ENCODE peak calls at places on chromosome 21, in five cellular contexts. C is endothelial cell of umbilical vein, R is mesenchymal stem cell, W is colonic mucosa, D is neuronal stem cell. E is an unnamed sample.

GRCh38 chr21:36428789-36429671 is 43.8 kb downstream of the CHAF1B start:
- DNase-seq in D (no peak), W (no peak), R (peak; percentile 25), C (peak; percentile 55), E (no peak)

GRCh38 chr21:35614412-35614901 is 445.9 kb downstream of the SETD4 start:
- DNase-seq in C (peak; percentile 37), D (no peak), R (no peak), W (no peak), E (no peak)

GRCh38 chr21:44261675-44262295 is at the start of gene DNMT3L:
- DNase-seq in R (no peak), C (no peak), D (no peak), W (no peak), E (peak; percentile 47)

GRCh38 chr21:37463083-37463780 is 96.7 kb downstream of the DYRK1A start:
- DNase-seq in C (peak; percentile 71), W (no peak), R (peak; percentile 83), D (no peak), E (peak; percentile 62)

GRCh38 chr21:19553930-19554615 is 1150.5 kb upstream of the TMPRSS15 start:
- DNase-seq in D (no peak), R (no peak), C (no peak), W (no peak), E (peak; percentile 67)

GRCh38 chr21:45330075-45330781 is 42.5 kb upstream of the POFUT2 start:
- DNase-seq in C (no peak), W (no peak), R (peak; percentile 88), D (no peak), E (peak; percentile 90)

GRCh38 chr21:29007801-29008200 is 11.3 kb downstream of the RWDD2B start:
- DNase-seq in D (no peak), W (no peak), C (no peak), R (peak; percentile 87), E (no peak)

GRCh38 chr21:34510148-34511142 is 1.6 kb downstream of the KCNE1 start:
- DNase-seq in D (peak; percentile 37), C (peak; percentile 78), W (peak; percentile 84), R (peak; percentile 78), E (peak; percentile 94)

GRCh38 chr21:45410151-45410864 is 5.3 kb downstream of the COL18A1 start:
- DNase-seq in R (no peak), W (no peak), C (no peak), D (no peak), E (peak; percentile 45)

GRCh38 chr21:45517249-45518065 is 24.8 kb downstream of the SLC19A1 start:
- DNase-seq in W (no peak), C (peak; percentile 15), R (no peak), D (no peak), E (peak; percentile 29)

GRCh38 chr21:17446737-17447136 is 66.1 kb upstream of the CXADR start:
- DNase-seq in W (no peak), R (no peak), C (no peak), D (no peak), E (no peak)

GRCh38 chr21:29235714-29236197 is 63.0 kb upstream of the BACH1 start:
- DNase-seq in C (no peak), D (no peak), W (no peak), R (no peak), E (no peak)

GRCh38 chr21:35619184-35619583 is 441.1 kb downstream of the SETD4 start:
- DNase-seq in W (no peak), R (peak; percentile 71), C (peak; percentile 6), D (no peak), E (no peak)

GRCh38 chr21:37368536-37369279 is 2.1 kb downstream of the DYRK1A start:
- DNase-seq in R (peak; percentile 60), C (peak; percentile 50), D (no peak), W (peak; percentile 44), E (peak; percentile 55)

GRCh38 chr21:19850157-19850556 is 1148.1 kb upstream of the NCAM2 start:
- DNase-seq in W (no peak), D (no peak), R (no peak), C (no peak), E (no peak)

GRCh38 chr21:44878053-44878982 is 4.8 kb upstream of the PTTG1IP start:
- DNase-seq in D (no peak), W (peak; percentile 63), C (peak; percentile 42), R (peak; percentile 37), E (no peak)

GRCh38 chr21:36788116-36788515 is 89.2 kb downstream of the SIM2 start:
- DNase-seq in D (no peak), W (peak; percentile 65), C (no peak), R (peak; percentile 31), E (no peak)

GRCh38 chr21:44263768-44264167 is 2.1 kb upstream of the DNMT3L start:
- DNase-seq in D (no peak), W (no peak), C (no peak), R (no peak), E (no peak)

GRCh38 chr21:45836268-45836655 is 145.3 kb upstream of the COL6A1 start:
- DNase-seq in C (no peak), R (peak; percentile 12), W (no peak), D (no peak), E (peak; percentile 42)

GRCh38 chr21:39863111-39863510 is 4.1 kb upstream of the PCP4 start:
- DNase-seq in C (no peak), R (no peak), W (peak; percentile 57), D (no peak), E (no peak)

GRCh38 chr21:14955936-14956520 is 108.8 kb downstream of the NRIP1 start:
- DNase-seq in W (no peak), R (no peak), D (no peak), C (no peak), E (no peak)

GRCh38 chr21:43574741-43575465 is 84.4 kb downstream of the HSF2BP start:
- DNase-seq in C (no peak), D (no peak), W (no peak), R (no peak), E (no peak)

DNA sequence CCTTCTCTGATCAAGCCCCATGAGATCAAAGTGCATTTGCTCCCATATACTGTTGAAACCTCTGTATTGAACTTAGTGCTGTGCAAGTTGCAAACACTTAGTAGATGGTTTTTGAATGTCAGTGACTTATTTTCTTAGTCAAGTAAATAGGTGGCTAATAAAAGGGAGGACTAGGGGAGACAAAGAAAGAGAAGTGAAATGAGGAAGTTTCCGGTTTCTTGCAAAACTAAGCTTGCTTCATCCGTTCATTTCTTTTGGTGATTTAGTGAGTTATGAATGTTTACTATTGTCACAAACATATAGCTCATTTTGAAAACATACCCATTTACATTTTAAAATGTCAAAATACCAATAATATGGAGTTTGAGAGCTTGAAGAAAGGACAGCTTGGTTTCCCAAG is 23.0 kb downstream of the ADAMTS5 start:
- DNase-seq in C (no peak), D (no peak), R (no peak), W (no peak), E (no peak)
- H3K4me1 ChIP-seq in C (no peaks in the 10 kb centered on the region), D (peaks cover 9% of the 10 kb centered on the region), R (peaks cover 2% of the 10 kb centered on the region), W (no peaks in the 10 kb centered on the region), E (peaks cover 3% of the 10 kb centered on the region)

GRCh38 chr21:41684381-41685245 is 82.2 kb downstream of the RIPK4 start:
- DNase-seq in D (no peak), W (no peak), C (no peak), R (peak; percentile 12), E (peak; percentile 64)
- H3K4me3 ChIP-seq in D (no peak overlapping the region), W (no peak overlapping the region), C (no peak overlapping the region), R (peak overlapping the region; percentile 47), E (no peak overlapping the region)

GRCh38 chr21:38804030-38804616 is 1.6 kb upstream of the ETS2 start:
- DNase-seq in R (peak; percentile 74), W (no peak), D (no peak), C (no peak), E (no peak)
- H3K9ac ChIP-seq in R (peak overlapping the region; percentile 82), W (peak overlapping the region; percentile 85), D (no peak overlapping the region), C (no peak overlapping the region), E (no peak overlapping the region)

GRCh38 chr21:31162079-31162699 is 123.9 kb upstream of the KRTAP19-8 start:
- DNase-seq in W (no peak), R (no peak), D (no peak), C (no peak), E (no peak)
- H3K4me1 ChIP-seq in W (no peaks in the 10 kb centered on the region), R (peaks cover 5% of the 10 kb centered on the region), D (peaks cover 29% of the 10 kb centered on the region), C (no peaks in the 10 kb centered on the region), E (peaks cover 14% of the 10 kb centered on the region)